ENCODE peak calls at places on chromosome 16, in five cellular contexts. O, V, M, G and E are unnamed samples.

GRCh38 chr16:55479560-55480197 is 681 bp downstream of the MMP2 start:
- DNase-seq in O (peak), V (no peak), M (no peak), G (peak), E (no peak)

GRCh38 chr16:74224828-74225227 is 71.8 kb upstream of the PSMD7 start:
- DNase-seq in O (no peak), V (no peak), M (peak), G (peak), E (no peak)

GRCh38 chr16:397736-398332 is 835 bp downstream of the NME4 start:
- DNase-seq in O (peak), V (peak), M (peak), G (peak), E (no peak)

GRCh38 chr16:81590714-81591537 is 146.3 kb downstream of the CMIP start:
- DNase-seq in O (no peak), V (no peak), M (no peak), G (no peak), E (no peak)

GRCh38 chr16:80509872-80510271 is 30.9 kb upstream of the DYNLRB2 start:
- DNase-seq in O (no peak), V (no peak), M (no peak), G (no peak), E (no peak)

GRCh38 chr16:57305159-57305811 is 20.8 kb upstream of the PLLP start:
- DNase-seq in O (peak), V (no peak), M (no peak), G (no peak), E (no peak)

GRCh38 chr16:47045023-47045422 is 71.5 kb upstream of the DNAJA2 start:
- DNase-seq in O (no peak), V (no peak), M (peak), G (peak), E (no peak)

GRCh38 chr16:2003827-2004641 is 5.6 kb downstream of the ZNF598 start:
- DNase-seq in O (peak), V (peak), M (peak), G (peak), E (no peak)

GRCh38 chr16:82329504-82330192 is 159.6 kb upstream of the MPHOSPH6 start:
- DNase-seq in O (no peak), V (no peak), M (no peak), G (no peak), E (no peak)

GRCh38 chr16:87412371-87412995 is 20.3 kb downstream of the MAP1LC3B start:
- DNase-seq in O (no peak), V (no peak), M (no peak), G (no peak), E (no peak)

GRCh38 chr16:1772362-1772907 is at the start of gene EME2:
- DNase-seq in O (no peak), V (peak), M (peak), G (peak), E (no peak)

GRCh38 chr16:82660078-82660645 is 33.4 kb downstream of the CDH13 start:
- DNase-seq in O (no peak), V (no peak), M (peak), G (peak), E (no peak)

GRCh38 chr16:31183432-31184428 is 3.8 kb downstream of the FUS start:
- DNase-seq in O (no peak), V (no peak), M (peak), G (no peak), E (no peak)
- H3K4me3 ChIP-seq in O (no peak), V (no peak), M (peak), G (peak), E (no peak)

GRCh38 chr16:58678716-58679115 is 5.9 kb downstream of the SLC38A7 start:
- DNase-seq in O (no peak), V (no peak), M (no peak), G (peak), E (no peak)
- TF ChIP-seq CTCF in O (no peak), V (no peak), M (no peak), G (peak), E (peak)

GRCh38 chr16:9954181-9954580 is 228.0 kb downstream of the GRIN2A start:
- DNase-seq in O (no peak), V (no peak), M (no peak), G (no peak), E (no peak)
- H3K4me3 ChIP-seq in O (no peak), V (no peak), M (no peak), G (no peak), E (no peak)

GRCh38 chr16:84156342-84156784 is 11.3 kb downstream of the DNAAF1 start:
- DNase-seq in O (no peak), V (no peak), M (no peak), G (no peak), E (no peak)
- TF ChIP-seq CTCF in O (no peak), V (no peak), M (peak), G (no peak), E (peak)

GRCh38 chr16:27430512-27430911 is 28.5 kb downstream of the IL21R start:
- DNase-seq in O (no peak), V (no peak), M (no peak), G (no peak), E (no peak)
- H3K4me3 ChIP-seq in O (no peak), V (no peak), M (no peak), G (no peak), E (peak)